ENCODE peak calls at places on chromosomes 2 and 18, in ten cellular contexts. One of them, this sample, is unnamed.

GRCh38 chr18:24876266-24876665 is 415.8 kb downstream of the HRH4 start:
- DNase-seq in AG04450: no peak
- DNase-seq in progenitor cell of endocrine pancreas: no peak
- DNase-seq in tibial artery: no peak
- DNase-seq in hippocampal formation: no peak
- DNase-seq in midbrain: no peak
- DNase-seq in T-helper 1 cell: no peak
- DNase-seq in Calu3: no peak
- DNase-seq in brain microvascular endothelial cell: no peak
- DNase-seq in HT1080: no peak
- DNase-seq in this sample: no peak

GRCh38 chr2:127857494-127857818 is 499 bp downstream of the POLR2D start:
- DNase-seq in AG04450: no peak
- DNase-seq in progenitor cell of endocrine pancreas: no peak
- DNase-seq in tibial artery: no peak
- DNase-seq in hippocampal formation: no peak
- DNase-seq in midbrain: peak
- DNase-seq in T-helper 1 cell: no peak
- DNase-seq in Calu3: peak
- DNase-seq in brain microvascular endothelial cell: no peak
- DNase-seq in HT1080: peak
- DNase-seq in this sample: no peak

GRCh38 chr2:240593026-240593702 is 6.6 kb downstream of the CAPN10 start:
- DNase-seq in AG04450: no peak
- DNase-seq in progenitor cell of endocrine pancreas: no peak
- DNase-seq in tibial artery: no peak
- DNase-seq in hippocampal formation: no peak
- DNase-seq in midbrain: no peak
- DNase-seq in T-helper 1 cell: no peak
- DNase-seq in Calu3: no peak
- DNase-seq in brain microvascular endothelial cell: no peak
- DNase-seq in HT1080: no peak
- DNase-seq in this sample: no peak

GRCh38 chr2:241724975-241725870 is 9.2 kb upstream of the D2HGDH start:
- DNase-seq in AG04450: no peak
- DNase-seq in progenitor cell of endocrine pancreas: no peak
- DNase-seq in tibial artery: no peak
- DNase-seq in hippocampal formation: no peak
- DNase-seq in midbrain: no peak
- DNase-seq in T-helper 1 cell: no peak
- DNase-seq in Calu3: no peak
- DNase-seq in brain microvascular endothelial cell: no peak
- DNase-seq in HT1080: no peak
- DNase-seq in this sample: no peak

GRCh38 chr2:107936427-107937359 is 49.6 kb upstream of the SLC5A7 start:
- DNase-seq in AG04450: no peak
- DNase-seq in progenitor cell of endocrine pancreas: no peak
- DNase-seq in tibial artery: no peak
- DNase-seq in hippocampal formation: no peak
- DNase-seq in midbrain: peak
- DNase-seq in T-helper 1 cell: no peak
- DNase-seq in Calu3: peak
- DNase-seq in brain microvascular endothelial cell: no peak
- DNase-seq in HT1080: no peak
- DNase-seq in this sample: no peak

GRCh38 chr2:117126656-117127055 is 687.8 kb upstream of the DDX18 start:
- DNase-seq in AG04450: no peak
- DNase-seq in progenitor cell of endocrine pancreas: no peak
- DNase-seq in tibial artery: no peak
- DNase-seq in hippocampal formation: no peak
- DNase-seq in midbrain: no peak
- DNase-seq in T-helper 1 cell: no peak
- DNase-seq in Calu3: peak
- DNase-seq in brain microvascular endothelial cell: no peak
- DNase-seq in HT1080: no peak
- DNase-seq in this sample: no peak

GRCh38 chr2:46200100-46200690 is 97.0 kb upstream of the EPAS1 start:
- DNase-seq in AG04450: no peak
- DNase-seq in progenitor cell of endocrine pancreas: no peak
- DNase-seq in tibial artery: no peak
- DNase-seq in hippocampal formation: no peak
- DNase-seq in midbrain: no peak
- DNase-seq in T-helper 1 cell: no peak
- DNase-seq in Calu3: no peak
- DNase-seq in brain microvascular endothelial cell: no peak
- DNase-seq in HT1080: peak
- DNase-seq in this sample: no peak

GRCh38 chr2:239598011-239598731 is 197.4 kb upstream of the HDAC4 start:
- DNase-seq in AG04450: no peak
- DNase-seq in progenitor cell of endocrine pancreas: peak
- DNase-seq in tibial artery: no peak
- DNase-seq in hippocampal formation: no peak
- DNase-seq in midbrain: no peak
- DNase-seq in T-helper 1 cell: no peak
- DNase-seq in Calu3: no peak
- DNase-seq in brain microvascular endothelial cell: no peak
- DNase-seq in HT1080: no peak
- DNase-seq in this sample: no peak

GRCh38 chr18:59881728-59882685 is 17.8 kb upstream of the PMAIP1 start:
- DNase-seq in AG04450: no peak
- DNase-seq in progenitor cell of endocrine pancreas: no peak
- DNase-seq in tibial artery: no peak
- DNase-seq in hippocampal formation: no peak
- DNase-seq in midbrain: no peak
- DNase-seq in T-helper 1 cell: no peak
- DNase-seq in Calu3: no peak
- DNase-seq in brain microvascular endothelial cell: peak
- DNase-seq in HT1080: peak
- DNase-seq in this sample: peak

GRCh38 chr18:51151185-51151567 is 46.3 kb downstream of the MEX3C start:
- DNase-seq in AG04450: no peak
- DNase-seq in progenitor cell of endocrine pancreas: no peak
- DNase-seq in tibial artery: no peak
- DNase-seq in hippocampal formation: no peak
- DNase-seq in midbrain: no peak
- DNase-seq in T-helper 1 cell: no peak
- DNase-seq in Calu3: no peak
- DNase-seq in brain microvascular endothelial cell: no peak
- DNase-seq in HT1080: no peak
- DNase-seq in this sample: no peak

GRCh38 chr18:49645836-49646235 is 84.0 kb downstream of the LIPG start:
- DNase-seq in AG04450: no peak
- DNase-seq in progenitor cell of endocrine pancreas: no peak
- DNase-seq in tibial artery: peak
- DNase-seq in hippocampal formation: no peak
- DNase-seq in midbrain: no peak
- DNase-seq in T-helper 1 cell: no peak
- DNase-seq in Calu3: no peak
- DNase-seq in brain microvascular endothelial cell: peak
- DNase-seq in HT1080: no peak
- DNase-seq in this sample: no peak